ENCODE peak calls at places on chromosome 17, in eight cellular contexts. R is CD4-positive, alpha-beta T cell; H is HTR-8/SVneo; E is T-helper 9 cell; S is ovary; A is T-cell; J is GM23338; Z is iris pigment epithelial cell. F is an unnamed sample.

GRCh38 chr17:29155235-29155965 is 24.8 kb downstream of the MYO18A start:
- DNase-seq in R (peak), Z (peak), J (no peak), H (peak), S (no peak), E (peak), A (no peak), F (peak)

GRCh38 chr17:44362964-44363612 is 565 bp downstream of the FAM171A2 start:
- DNase-seq in R (no peak), S (no peak), A (no peak), H (peak), E (no peak), Z (no peak), J (peak), F (no peak)

GRCh38 chr17:27573971-27574525 is 56.9 kb upstream of the LGALS9 start:
- DNase-seq in H (no peak), E (no peak), J (peak), Z (peak), S (no peak), A (no peak), R (no peak), F (peak)

GRCh38 chr17:78239489-78239931 is 8.1 kb downstream of the TMEM235 start:
- DNase-seq in A (no peak), R (no peak), E (no peak), J (no peak), H (no peak), Z (no peak), S (no peak), F (no peak)

GRCh38 chr17:17484451-17484899 is 7.7 kb downstream of the MED9 start:
- DNase-seq in R (no peak), E (no peak), S (no peak), H (no peak), J (no peak), Z (peak), A (no peak), F (peak)

GRCh38 chr17:75908201-75908600 is 3.5 kb upstream of the MRPL38 start:
- DNase-seq in Z (no peak), E (no peak), J (no peak), H (no peak), A (no peak), S (no peak), R (no peak), F (no peak)

GRCh38 chr17:61842899-61843298 is 20.4 kb downstream of the BRIP1 start:
- DNase-seq in A (no peak), H (no peak), E (no peak), J (no peak), Z (no peak), S (no peak), R (no peak), F (no peak)

GRCh38 chr17:50587571-50587970 is 27.1 kb downstream of the CACNA1G start:
- DNase-seq in H (no peak), S (no peak), E (no peak), Z (no peak), J (no peak), R (no peak), A (no peak), F (no peak)

GRCh38 chr17:40510328-40510648 is 8.9 kb upstream of the TNS4 start:
- DNase-seq in S (no peak), A (no peak), J (no peak), Z (peak), E (no peak), R (no peak), H (no peak), F (peak)

GRCh38 chr17:83007504-83008475 is 71.6 kb upstream of the METRNL start:
- DNase-seq in Z (no peak), E (no peak), S (no peak), J (no peak), A (no peak), R (no peak), H (no peak), F (no peak)

GRCh38 chr17:69335018-69335417 is 8.1 kb upstream of the ABCA5 start:
- DNase-seq in J (peak), H (no peak), Z (peak), S (no peak), A (no peak), R (no peak), E (no peak), F (peak)

GRCh38 chr17:61217878-61218437 is 181.7 kb upstream of the TBX2 start:
- DNase-seq in Z (no peak), J (no peak), E (no peak), H (no peak), S (no peak), A (no peak), R (no peak), F (no peak)

GRCh38 chr17:83203073-83203471 is 123.7 kb downstream of the METRNL start:
- DNase-seq in S (peak), E (no peak), A (no peak), J (no peak), Z (peak), H (no peak), R (no peak), F (peak)

GRCh38 chr17:69908599-69909368 is 166.2 kb upstream of the KCNJ16 start:
- DNase-seq in J (no peak), R (no peak), S (no peak), Z (no peak), H (no peak), E (no peak), A (no peak), F (no peak)